ENCODE peak calls at places on chromosomes 13 and 19, in six cellular contexts. One of them, this sample, is unnamed.

GRCh38 chr19:5632241-5632612 is 9.3 kb downstream of the SAFB start:
- DNase-seq in GM18507: no peak
- DNase-seq in cardiac muscle cell: no peak
- DNase-seq in T1000: no peak
- DNase-seq in ovary: no peak
- DNase-seq in foreskin fibroblast: no peak
- DNase-seq in this sample: no peak

GRCh38 chr13:28532226-28533048 is 37.5 kb upstream of the FLT1 start:
- DNase-seq in foreskin fibroblast: peak; percentile 72
- DNase-seq in GM18507: no peak
- DNase-seq in T1000: no peak
- DNase-seq in cardiac muscle cell: peak; percentile 57
- DNase-seq in ovary: no peak
- DNase-seq in this sample: no peak

GRCh38 chr13:34246511-34246910 is 428.6 kb downstream of the RFC3 start:
- DNase-seq in GM18507: no peak
- DNase-seq in ovary: no peak
- DNase-seq in cardiac muscle cell: no peak
- DNase-seq in foreskin fibroblast: peak; percentile 26
- DNase-seq in T1000: no peak
- DNase-seq in this sample: no peak

GRCh38 chr19:23403581-23404324 is 8.5 kb upstream of the ZNF91 start:
- DNase-seq in ovary: no peak
- DNase-seq in GM18507: no peak
- DNase-seq in foreskin fibroblast: no peak
- DNase-seq in T1000: no peak
- DNase-seq in cardiac muscle cell: no peak
- DNase-seq in this sample: no peak

GRCh38 chr13:99214232-99214631 is 13.6 kb downstream of the UBAC2 start:
- DNase-seq in cardiac muscle cell: no peak
- DNase-seq in GM18507: no peak
- DNase-seq in ovary: no peak
- DNase-seq in T1000: no peak
- DNase-seq in foreskin fibroblast: no peak
- DNase-seq in this sample: no peak

GRCh38 chr19:55537741-55538111 is 793 bp upstream of the SBK2 start:
- DNase-seq in cardiac muscle cell: no peak
- DNase-seq in foreskin fibroblast: peak; percentile 63
- DNase-seq in ovary: no peak
- DNase-seq in GM18507: no peak
- DNase-seq in T1000: no peak
- DNase-seq in this sample: no peak

GRCh38 chr19:925912-926594 is at the start of gene ARID3A:
- DNase-seq in cardiac muscle cell: peak; percentile 85
- DNase-seq in GM18507: no peak
- DNase-seq in T1000: no peak
- DNase-seq in ovary: no peak
- DNase-seq in foreskin fibroblast: no peak
- DNase-seq in this sample: no peak

GRCh38 chr19:41901707-41902360 is 18.9 kb downstream of the ARHGEF1 start:
- DNase-seq in foreskin fibroblast: no peak
- DNase-seq in GM18507: no peak
- DNase-seq in cardiac muscle cell: no peak
- DNase-seq in T1000: no peak
- DNase-seq in ovary: no peak
- DNase-seq in this sample: no peak

GRCh38 chr13:27006519-27007161 is 165.0 kb downstream of the USP12 start:
- DNase-seq in T1000: no peak
- DNase-seq in GM18507: no peak
- DNase-seq in foreskin fibroblast: peak; percentile 70
- DNase-seq in cardiac muscle cell: peak; percentile 49
- DNase-seq in ovary: no peak
- DNase-seq in this sample: no peak

GRCh38 chr19:32945260-32945659 is 26.5 kb downstream of the CEP89 start:
- DNase-seq in cardiac muscle cell: no peak
- DNase-seq in ovary: no peak
- DNase-seq in foreskin fibroblast: no peak
- DNase-seq in GM18507: no peak
- DNase-seq in T1000: no peak
- DNase-seq in this sample: no peak

GRCh38 chr13:109712187-109712601 is 74.2 kb downstream of the IRS2 start:
- DNase-seq in cardiac muscle cell: no peak
- DNase-seq in foreskin fibroblast: no peak
- DNase-seq in GM18507: no peak
- DNase-seq in ovary: no peak
- DNase-seq in T1000: no peak
- DNase-seq in this sample: no peak

GRCh38 chr13:101398920-101399319 is 17.4 kb downstream of the NALCN start:
- DNase-seq in ovary: no peak
- DNase-seq in foreskin fibroblast: peak; percentile 79
- DNase-seq in cardiac muscle cell: no peak
- DNase-seq in T1000: no peak
- DNase-seq in GM18507: no peak
- DNase-seq in this sample: no peak

GRCh38 chr19:45753548-45753947 is 15.5 kb downstream of the SIX5 start:
- DNase-seq in foreskin fibroblast: no peak
- DNase-seq in GM18507: no peak
- DNase-seq in T1000: no peak
- DNase-seq in cardiac muscle cell: peak; percentile 57
- DNase-seq in ovary: no peak
- DNase-seq in this sample: no peak

GRCh38 chr19:5261151-5261890 is 79.3 kb downstream of the PTPRS start:
- DNase-seq in GM18507: no peak
- DNase-seq in ovary: no peak
- DNase-seq in cardiac muscle cell: no peak
- DNase-seq in foreskin fibroblast: no peak
- DNase-seq in T1000: no peak
- DNase-seq in this sample: no peak

GRCh38 chr19:39155114-39155700 is 29.6 kb downstream of the PAK4 start:
- DNase-seq in GM18507: no peak
- DNase-seq in ovary: no peak
- DNase-seq in cardiac muscle cell: no peak
- DNase-seq in T1000: no peak
- DNase-seq in foreskin fibroblast: no peak
- DNase-seq in this sample: no peak

GRCh38 chr13:20182231-20182846 is 10.4 kb downstream of the GJB2 start:
- DNase-seq in foreskin fibroblast: peak; percentile 82
- DNase-seq in GM18507: peak; percentile 59
- DNase-seq in T1000: no peak
- DNase-seq in ovary: no peak
- DNase-seq in cardiac muscle cell: peak; percentile 84
- DNase-seq in this sample: peak; percentile 53

GRCh38 chr13:113533441-113533840 is 42.9 kb upstream of the DCUN1D2 start:
- DNase-seq in foreskin fibroblast: no peak
- DNase-seq in T1000: no peak
- DNase-seq in cardiac muscle cell: peak; percentile 70
- DNase-seq in GM18507: no peak
- DNase-seq in ovary: no peak
- DNase-seq in this sample: no peak

GRCh38 chr13:93244918-93245280 is 18.3 kb downstream of the GPC6 start:
- DNase-seq in ovary: no peak
- DNase-seq in T1000: no peak
- DNase-seq in cardiac muscle cell: no peak
- DNase-seq in GM18507: no peak
- DNase-seq in foreskin fibroblast: peak; percentile 46
- DNase-seq in this sample: no peak

GRCh38 chr19:4067396-4068057 is 828 bp upstream of the ZBTB7A start:
- DNase-seq in foreskin fibroblast: no peak
- DNase-seq in T1000: no peak
- DNase-seq in GM18507: no peak
- DNase-seq in cardiac muscle cell: peak; percentile 50
- DNase-seq in ovary: peak; percentile 59
- DNase-seq in this sample: no peak

GRCh38 chr13:42591602-42592001 is 17.6 kb downstream of the TNFSF11 start:
- DNase-seq in ovary: no peak
- DNase-seq in T1000: no peak
- DNase-seq in GM18507: no peak
- DNase-seq in cardiac muscle cell: no peak
- DNase-seq in foreskin fibroblast: no peak
- DNase-seq in this sample: no peak